ENCODE peak calls at places on chromosome 2, in five cellular contexts. C is GM20000, M is glutamatergic neuron, H is WTC11, W is body of pancreas. Q is an unnamed sample.
A peak's percentile ranks its signal among the peaks of the same experiment; 100 is the strongest.

GRCh38 chr2:67997528-67998267 is 65.1 kb downstream of the C1D start:
- DNase-seq in H (no peak), W (no peak), M (no peak), C (no peak), Q (no peak)

GRCh38 chr2:216775043-216775453 is 79.7 kb upstream of the IGFBP5 start:
- DNase-seq in W (peak; percentile 32), M (peak; percentile 66), C (no peak), H (no peak), Q (no peak)

GRCh38 chr2:23940976-23941605 is 828 bp downstream of the UBXN2A start:
- DNase-seq in M (no peak), C (no peak), W (no peak), H (no peak), Q (no peak)

GRCh38 chr2:112927745-112928144 is 16.8 kb downstream of the IL37 start:
- DNase-seq in C (no peak), H (no peak), M (no peak), W (no peak), Q (no peak)

GRCh38 chr2:28436525-28437051 is 43.9 kb downstream of the FOSL2 start:
- DNase-seq in H (no peak), W (no peak), M (no peak), C (no peak), Q (no peak)

GRCh38 chr2:9702604-9703084 is 71.8 kb upstream of the YWHAQ start:
- DNase-seq in M (no peak), W (no peak), C (no peak), H (no peak), Q (no peak)

GRCh38 chr2:195663007-195663406 is 6.0 kb downstream of the SLC39A10 start:
- DNase-seq in M (no peak), C (no peak), W (no peak), H (no peak), Q (no peak)

GRCh38 chr2:130850788-130851623 is 14.3 kb downstream of the ARHGEF4 start:
- DNase-seq in H (no peak), C (no peak), M (no peak), W (no peak), Q (no peak)

GRCh38 chr2:46296216-46296839 is 879 bp upstream of the EPAS1 start:
- DNase-seq in W (peak; percentile 76), H (peak; percentile 48), M (peak; percentile 17), C (peak; percentile 51), Q (peak; percentile 61)

GRCh38 chr2:150882751-150883520 is 378.7 kb downstream of the RBM43 start:
- DNase-seq in W (no peak), M (no peak), H (no peak), C (no peak), Q (no peak)

GRCh38 chr2:124985210-124985760 is 960.2 kb downstream of the CNTNAP5 start:
- DNase-seq in H (no peak), W (no peak), M (no peak), C (no peak), Q (no peak)

GRCh38 chr2:166240387-166241313 is 112.8 kb upstream of the SCN1A start:
- DNase-seq in H (no peak), M (no peak), C (no peak), W (no peak), Q (no peak)

GRCh38 chr2:101830555-101830954 is 133.0 kb downstream of the MAP4K4 start:
- DNase-seq in W (no peak), C (no peak), M (no peak), H (no peak), Q (no peak)

GRCh38 chr2:179031731-179032408 is 18.1 kb downstream of the CCDC141 start:
- DNase-seq in W (no peak), C (peak; percentile 34), H (no peak), M (no peak), Q (no peak)

GRCh38 chr2:172806426-172807008 is 70.9 kb downstream of the RAPGEF4 start:
- DNase-seq in M (no peak), C (peak; percentile 37), W (peak; percentile 10), H (no peak), Q (no peak)

GRCh38 chr2:98909381-98910211 is 26.4 kb downstream of the CRACDL start:
- DNase-seq in C (no peak), W (peak; percentile 98), M (peak; percentile 89), H (peak; percentile 77), Q (peak; percentile 90)

GRCh38 chr2:212392048-212392447 is 146.6 kb downstream of the ERBB4 start:
- DNase-seq in W (no peak), M (no peak), H (no peak), C (no peak), Q (no peak)

GRCh38 chr2:173596226-173596625 is 241.6 kb downstream of the CDCA7 start:
- DNase-seq in M (no peak), W (no peak), C (no peak), H (no peak), Q (no peak)

GRCh38 chr2:239150125-239151011 is 250.5 kb downstream of the HDAC4 start:
- DNase-seq in H (no peak), M (peak; percentile 3), W (peak; percentile 5), C (no peak), Q (no peak)

GRCh38 chr2:84959045-84959493 is 11.9 kb upstream of the KCMF1 start:
- DNase-seq in W (no peak), M (no peak), H (no peak), C (no peak), Q (no peak)

GRCh38 chr2:151827564-151828142 is 568 bp downstream of the ARL5A start:
- DNase-seq in H (peak; percentile 18), W (peak; percentile 32), C (peak; percentile 29), M (peak; percentile 23), Q (peak; percentile 38)

GRCh38 chr2:65554765-65555561 is 122.6 kb upstream of the SPRED2 start:
- DNase-seq in M (no peak), H (no peak), W (no peak), C (peak; percentile 20), Q (no peak)

GRCh38 chr2:69781321-69782248 is 39.7 kb downstream of the ANXA4 start:
- DNase-seq in M (no peak), W (peak; percentile 77), C (no peak), H (no peak), Q (no peak)

GRCh38 chr2:112585400-112585799 is 991 bp downstream of the CHCHD5 start:
- DNase-seq in H (no peak), M (no peak), C (no peak), W (no peak), Q (no peak)

GRCh38 chr2:179132076-179132475 is 82.1 kb upstream of the CCDC141 start:
- DNase-seq in H (no peak), W (no peak), M (no peak), C (no peak), Q (no peak)

GRCh38 chr2:82260521-82260920 is 1956.0 kb upstream of the LRRTM1 start:
- DNase-seq in H (no peak), M (no peak), W (no peak), C (no peak), Q (no peak)

GRCh38 chr2:120860579-120860922 is 124.9 kb downstream of the GLI2 start:
- DNase-seq in M (peak; percentile 0), C (no peak), W (no peak), H (no peak), Q (no peak)

GRCh38 chr2:24457730-24458129 is 33.3 kb upstream of the NCOA1 start:
- DNase-seq in W (no peak), C (no peak), H (no peak), M (no peak), Q (no peak)

GRCh38 chr2:74843371-74844298 is 9.7 kb downstream of the HK2 start:
- DNase-seq in H (no peak), W (no peak), C (peak; percentile 56), M (no peak), Q (no peak)

GRCh38 chr2:60553496-60553991 is at the start of gene BCL11A:
- DNase-seq in H (peak; percentile 70), M (peak; percentile 85), W (peak; percentile 79), C (peak; percentile 63), Q (peak; percentile 93)

GRCh38 chr2:98434492-98434891 is 10.2 kb upstream of the INPP4A start:
- DNase-seq in H (no peak), W (no peak), C (no peak), M (no peak), Q (no peak)

GRCh38 chr2:108858894-108859293 is 72.3 kb downstream of the CCDC138 start:
- DNase-seq in M (no peak), C (no peak), H (no peak), W (no peak), Q (no peak)

GRCh38 chr2:108853421-108853820 is 66.8 kb downstream of the CCDC138 start:
- DNase-seq in H (no peak), M (no peak), W (no peak), C (no peak), Q (no peak)

GRCh38 chr2:108852375-108852774 is 65.8 kb downstream of the CCDC138 start:
- DNase-seq in H (no peak), M (no peak), W (no peak), C (no peak), Q (no peak)

GRCh38 chr2:108854484-108854883 is 67.9 kb downstream of the CCDC138 start:
- DNase-seq in M (no peak), H (no peak), W (no peak), C (no peak), Q (no peak)

DNA sequence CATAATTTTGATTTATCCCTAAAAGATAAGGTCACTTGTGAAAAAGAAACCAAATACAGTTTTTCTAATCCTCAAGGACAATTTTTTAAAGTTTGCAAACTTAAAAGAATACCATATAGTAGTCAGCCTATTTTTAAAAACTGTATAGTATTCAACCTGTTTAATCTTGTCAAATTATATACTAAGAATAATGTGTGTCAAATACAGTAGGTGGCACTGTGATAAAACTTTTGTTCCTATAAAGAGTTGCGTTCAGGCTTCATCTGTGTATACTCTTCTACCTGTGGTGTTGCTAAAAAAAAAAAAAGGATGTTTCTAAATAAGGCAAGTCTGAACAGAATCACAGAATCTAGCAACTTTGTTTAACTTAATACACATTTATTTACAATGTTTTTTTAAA is 68.6 kb downstream of the CCDC138 start:
- DNase-seq in H (no peak), M (no peak), W (no peak), C (no peak), Q (no peak)
- TF ChIP-seq CTCF in H (no peak), M (no peak), W (peak; percentile 11), C (no peak), Q (no peak)

GRCh38 chr2:160696061-160696452 is 202.4 kb upstream of the RBMS1 start:
- DNase-seq in M (no peak), W (no peak), H (no peak), C (no peak), Q (no peak)
- TF ChIP-seq CTCF in M (no peak), W (no peak), H (no peak), C (no peak), Q (no peak)

GRCh38 chr2:169225233-169225750 is 137.0 kb downstream of the LRP2 start:
- DNase-seq in M (no peak), C (no peak), W (no peak), H (no peak), Q (no peak)
- TF ChIP-seq CTCF in M (no peak), C (no peak), W (no peak), H (no peak), Q (no peak)

GRCh38 chr2:42495234-42495581 is 1.4 kb upstream of the KCNG3 start:
- DNase-seq in W (no peak), H (no peak), M (no peak), C (no peak), Q (no peak)
- TF ChIP-seq CTCF in W (no peak), H (no peak), M (peak; percentile 22), C (no peak), Q (no peak)

GRCh38 chr2:214310319-214310718 is 100.5 kb upstream of the VWC2L start:
- DNase-seq in W (no peak), H (no peak), M (no peak), C (no peak), Q (peak; percentile 26)
- TF ChIP-seq CTCF in W (no peak), H (no peak), M (no peak), C (peak; percentile 23), Q (peak; percentile 39)

GRCh38 chr2:228318218-228318617 is 136.7 kb upstream of the SPHKAP start:
- DNase-seq in M (peak; percentile 59), W (peak; percentile 69), H (peak; percentile 66), C (no peak), Q (peak; percentile 72)
- TF ChIP-seq CTCF in M (peak; percentile 68), W (peak; percentile 50), H (peak; percentile 48), C (no peak), Q (peak; percentile 82)